ENCODE peak calls at places on chromosomes 11 and 22, in nine cellular contexts. B, H, K, L, M, F, U, E and Y are unnamed samples.
A peak's percentile ranks its signal among the peaks of the same experiment; 100 is the strongest.

GRCh38 chr11:119335655-119336543 is 1.6 kb downstream of the RNF26 start:
- DNase-seq in B (no peak), H (no peak), K (no peak), L (no peak), M (peak; percentile 90), F (no peak), U (no peak), E (no peak), Y (no peak)

GRCh38 chr22:47116426-47117341 is 354.2 kb downstream of the TBC1D22A start:
- DNase-seq in B (peak; percentile 95), H (no peak), K (no peak), L (no peak), M (no peak), F (no peak), U (no peak), E (no peak), Y (no peak)

GRCh38 chr11:86514453-86514852 is 139.8 kb downstream of the CCDC81 start:
- DNase-seq in B (no peak), H (no peak), K (no peak), L (no peak), M (no peak), F (no peak), U (no peak), E (no peak), Y (no peak)

GRCh38 chr11:112963368-112963955 is 2.2 kb downstream of the NCAM1 start:
- DNase-seq in B (peak; percentile 14), H (no peak), K (no peak), L (peak; percentile 65), M (peak; percentile 47), F (peak; percentile 5), U (no peak), E (no peak), Y (no peak)

GRCh38 chr11:83681045-83681781 is 395.0 kb upstream of the CCDC90B start:
- DNase-seq in B (no peak), H (no peak), K (no peak), L (no peak), M (no peak), F (no peak), U (no peak), E (no peak), Y (peak; percentile 21)

GRCh38 chr11:80165763-80166162 is 724.9 kb upstream of the TENM4 start:
- DNase-seq in B (no peak), H (no peak), K (no peak), L (no peak), M (no peak), F (no peak), U (peak; percentile 25), E (no peak), Y (no peak)

GRCh38 chr11:34274712-34275398 is 83.0 kb downstream of the ABTB2 start:
- DNase-seq in B (peak; percentile 78), H (peak; percentile 80), K (peak; percentile 94), L (no peak), M (peak; percentile 91), F (no peak), U (peak; percentile 98), E (peak; percentile 96), Y (peak; percentile 99)

GRCh38 chr11:71305041-71305440 is 52.7 kb upstream of the SHANK2 start:
- DNase-seq in B (no peak), H (no peak), K (no peak), L (no peak), M (no peak), F (no peak), U (no peak), E (peak; percentile 40), Y (no peak)

GRCh38 chr11:68893282-68893681 is 10.3 kb downstream of the MRPL21 start:
- DNase-seq in B (no peak), H (no peak), K (no peak), L (no peak), M (no peak), F (no peak), U (no peak), E (no peak), Y (no peak)

GRCh38 chr11:123603666-123604065 is 50.8 kb downstream of the SCN3B start:
- DNase-seq in B (no peak), H (no peak), K (no peak), L (no peak), M (no peak), F (no peak), U (no peak), E (no peak), Y (no peak)

GRCh38 chr22:24954114-24954463 is 1.6 kb downstream of the KIAA1671 start:
- DNase-seq in B (no peak), H (no peak), K (no peak), L (no peak), M (no peak), F (no peak), U (no peak), E (no peak), Y (no peak)

GRCh38 chr22:41563051-41563711 is 2.4 kb downstream of the CSDC2 start:
- DNase-seq in B (no peak), H (no peak), K (peak; percentile 90), L (no peak), M (no peak), F (no peak), U (peak; percentile 85), E (no peak), Y (no peak)

GRCh38 chr11:116931206-116931953 is 94.0 kb upstream of the APOA1 start:
- DNase-seq in B (no peak), H (no peak), K (no peak), L (no peak), M (no peak), F (no peak), U (peak; percentile 53), E (peak; percentile 63), Y (no peak)

GRCh38 chr22:49900441-49901230 is 17.6 kb downstream of the ALG12 start:
- DNase-seq in B (no peak), H (no peak), K (no peak), L (no peak), M (peak; percentile 35), F (no peak), U (no peak), E (no peak), Y (no peak)

GRCh38 chr22:47130883-47131610 is 368.6 kb downstream of the TBC1D22A start:
- DNase-seq in B (peak; percentile 9), H (no peak), K (no peak), L (no peak), M (no peak), F (no peak), U (no peak), E (no peak), Y (no peak)

GRCh38 chr22:39431821-39432251 is 25.0 kb upstream of the MGAT3 start:
- DNase-seq in B (no peak), H (peak; percentile 52), K (peak; percentile 26), L (no peak), M (peak; percentile 82), F (no peak), U (peak; percentile 34), E (no peak), Y (no peak)

GRCh38 chr11:121032546-121032945 is 8.6 kb downstream of the TBCEL start:
- DNase-seq in B (no peak), H (no peak), K (no peak), L (no peak), M (no peak), F (no peak), U (no peak), E (no peak), Y (no peak)
- TF ChIP-seq CTCF in B (no peak), H (no peak), K (no peak), L (no peak), M (no peak), F (no peak), U (peak; percentile 1), E (no peak), Y (peak; percentile 32)

GRCh38 chr11:61972112-61972795 is 4.8 kb upstream of the FTH1 start:
- DNase-seq in B (no peak), H (no peak), K (no peak), L (no peak), M (no peak), F (no peak), U (no peak), E (no peak), Y (no peak)

GRCh38 chr11:61969391-61969758 is 1.9 kb upstream of the FTH1 start:
- DNase-seq in B (no peak), H (no peak), K (no peak), L (no peak), M (no peak), F (no peak), U (no peak), E (no peak), Y (no peak)

GRCh38 chr11:61972796-61973602 is 5.6 kb upstream of the FTH1 start:
- DNase-seq in B (peak; percentile 47), H (no peak), K (peak; percentile 87), L (no peak), M (no peak), F (no peak), U (peak; percentile 91), E (no peak), Y (peak; percentile 54)

GRCh38 chr11:61969838-61970452 is 2.5 kb upstream of the FTH1 start:
- DNase-seq in B (no peak), H (no peak), K (peak; percentile 63), L (no peak), M (no peak), F (no peak), U (peak; percentile 87), E (no peak), Y (no peak)

GRCh38 chr11:61971177-61972111 is 4.0 kb upstream of the FTH1 start:
- DNase-seq in B (peak; percentile 98), H (peak; percentile 98), K (peak; percentile 99), L (peak; percentile 90), M (peak; percentile 98), F (peak; percentile 61), U (peak; percentile 99), E (peak; percentile 99), Y (peak; percentile 81)
- TF ChIP-seq CTCF in B (no peak), H (no peak), K (no peak), L (no peak), M (no peak), F (no peak), U (no peak), E (no peak), Y (no peak)

DNA sequence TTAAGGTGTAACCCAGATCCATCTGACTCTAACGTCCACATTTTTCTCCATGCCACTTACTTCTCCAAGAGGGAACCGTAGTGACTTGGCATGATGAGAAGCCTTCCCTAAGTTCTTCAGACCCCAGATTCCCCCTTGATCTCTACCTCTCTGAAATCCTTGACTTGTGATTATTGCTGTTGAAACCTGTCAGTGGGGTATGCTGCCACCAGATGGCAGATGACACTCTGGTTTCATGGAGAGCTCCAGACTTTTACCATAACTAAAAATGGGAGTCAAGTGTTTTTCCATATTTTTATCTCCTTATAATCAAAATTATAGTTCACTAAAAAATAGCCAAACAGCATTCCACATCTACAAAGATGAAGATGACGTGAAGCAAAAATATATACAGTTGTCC is 504.2 kb downstream of the SOX6 start:
- DNase-seq in B (no peak), H (no peak), K (peak; percentile 16), L (no peak), M (no peak), F (peak; percentile 37), U (peak; percentile 35), E (no peak), Y (peak; percentile 1)
- TF ChIP-seq CTCF in B (peak; percentile 23), H (no peak), K (peak; percentile 54), L (peak; percentile 28), M (peak; percentile 62), F (peak; percentile 58), U (peak; percentile 50), E (peak; percentile 21), Y (peak; percentile 54)

DNA sequence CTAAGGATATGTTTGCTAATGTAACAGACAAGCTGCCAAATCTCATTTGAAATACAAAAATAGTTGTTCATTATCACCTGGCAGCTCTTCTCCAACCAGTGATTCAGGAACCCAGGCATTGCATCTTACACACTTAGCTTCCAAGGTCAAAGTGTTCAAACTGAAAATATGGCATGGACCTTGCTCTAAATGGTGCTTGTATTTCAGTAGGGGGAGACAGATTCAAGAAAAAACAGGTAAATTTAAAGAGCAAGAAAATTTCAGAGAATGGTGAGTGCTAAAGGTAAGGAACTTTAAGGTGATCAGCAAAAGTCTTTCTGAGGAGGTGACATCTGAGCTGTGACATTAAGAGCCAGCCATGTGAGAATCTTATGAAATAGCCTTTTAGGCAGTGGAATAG is 82.8 kb upstream of the E2F8 start:
- DNase-seq in B (no peak), H (no peak), K (no peak), L (no peak), M (no peak), F (no peak), U (no peak), E (no peak), Y (no peak)
- TF ChIP-seq CTCF in B (no peak), H (no peak), K (peak; percentile 42), L (peak; percentile 33), M (no peak), F (no peak), U (peak; percentile 36), E (no peak), Y (no peak)